ENCODE peak calls at places on chromosomes 4 and X, in seven cellular contexts. E, H, M, Y, Z, F and G are unnamed samples.

GRCh38 chrX:41723821-41724220 is at the start of gene GPR82:
- DNase-seq in Y (no peak), Z (no peak), E (no peak), M (no peak), F (no peak), H (no peak), G (no peak)

GRCh38 chr4:3226944-3227343 is 22.0 kb upstream of the MSANTD1 start:
- DNase-seq in E (no peak), Z (no peak), F (no peak), Y (no peak), H (no peak), M (no peak), G (no peak)

GRCh38 chrX:15233416-15234015 is 36.4 kb downstream of the ASB9 start:
- DNase-seq in H (no peak), E (no peak), Y (no peak), Z (no peak), M (no peak), F (no peak), G (no peak)

GRCh38 chrX:68121835-68122234 is 311.5 kb downstream of the OPHN1 start:
- DNase-seq in F (no peak), H (no peak), Y (no peak), E (no peak), M (no peak), Z (no peak), G (no peak)

GRCh38 chrX:82031250-82031649 is 829.3 kb downstream of the SH3BGRL start:
- DNase-seq in F (no peak), Z (no peak), M (no peak), H (no peak), Y (no peak), E (no peak), G (no peak)

GRCh38 chr4:991451-992296 is 1.5 kb downstream of the SLC26A1 start:
- DNase-seq in M (no peak), Y (no peak), H (no peak), F (no peak), Z (no peak), E (no peak), G (no peak)

GRCh38 chrX:112259375-112259774 is 176.8 kb upstream of the TRPC5 start:
- DNase-seq in M (no peak), Y (no peak), H (no peak), Z (no peak), E (no peak), F (no peak), G (no peak)

GRCh38 chr4:123986268-123986798 is 589.7 kb downstream of the SPRY1 start:
- DNase-seq in M (no peak), Y (no peak), F (no peak), Z (no peak), E (no peak), H (no peak), G (no peak)

GRCh38 chr4:54958236-54958635 is 167.2 kb downstream of the KDR start:
- DNase-seq in Z (no peak), M (no peak), F (no peak), H (no peak), E (no peak), Y (no peak), G (no peak)

GRCh38 chr4:5051692-5052423 is 578 bp downstream of the STK32B start:
- DNase-seq in M (no peak), H (no peak), F (peak; percentile 83), E (no peak), Z (no peak), Y (no peak), G (no peak)

GRCh38 chrX:11351375-11352295 is 58.4 kb downstream of the AMELX start:
- DNase-seq in M (no peak), F (no peak), Z (no peak), Y (no peak), E (no peak), H (no peak), G (no peak)

DNA sequence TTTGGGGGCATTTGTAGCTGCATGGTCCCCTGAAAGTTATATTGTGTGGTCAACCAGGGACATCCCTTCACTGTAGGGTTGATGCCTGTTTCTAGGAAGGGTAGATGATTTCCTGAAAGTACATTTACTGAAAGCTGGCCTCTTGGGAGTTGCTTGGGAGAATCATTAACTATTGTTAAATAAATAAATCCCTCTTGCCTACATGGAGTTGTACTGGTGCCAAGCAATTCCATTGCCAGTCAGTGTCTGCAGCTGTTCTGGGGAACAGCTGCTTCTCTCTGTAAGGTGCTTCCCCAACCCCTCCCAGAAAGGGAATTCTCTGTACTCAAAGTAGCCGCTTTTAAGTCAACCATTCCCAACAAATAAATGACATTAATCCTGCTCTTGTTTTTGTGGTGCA is 51.1 kb downstream of the C4orf51 start:
- DNase-seq in F (no peak), E (no peak), H (no peak), M (no peak), Z (no peak), Y (peak; percentile 77), G (no peak)
- TF ChIP-seq TAF1 in F (no peak), E (no peak), H (no peak), M (no peak), Z (no peak), Y (no peak), G (no peak)

DNA sequence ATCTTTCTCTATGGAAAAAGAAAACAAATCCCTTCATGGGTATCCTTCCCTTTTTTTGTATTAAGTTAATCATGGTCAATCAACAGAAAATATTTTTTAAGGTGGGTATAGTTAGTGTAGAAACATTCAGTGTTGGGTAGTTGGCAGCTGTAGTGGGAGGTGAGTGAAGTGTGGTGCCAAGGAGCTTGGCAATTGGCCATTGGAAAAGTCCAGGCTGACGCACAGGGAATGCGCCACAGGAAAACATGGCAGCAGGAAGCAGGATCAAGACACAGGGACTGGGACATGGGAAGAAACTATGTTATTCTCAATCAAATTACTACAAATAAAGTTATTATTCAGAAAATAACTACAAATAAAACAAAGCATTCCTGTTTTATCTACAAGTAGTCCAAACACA is 20.0 kb downstream of the PALLD start:
- DNase-seq in Y (no peak), E (no peak), H (no peak), Z (no peak), F (no peak), M (no peak), G (no peak)
- TF ChIP-seq TAF1 in Y (no peak), E (no peak), H (no peak), Z (no peak), F (no peak), M (no peak), G (no peak)

GRCh38 chr4:89136525-89136924 is 25.2 kb downstream of the TIGD2 start:
- DNase-seq in H (no peak), M (no peak), E (no peak), F (no peak), Y (no peak), Z (no peak), G (no peak)
- TF ChIP-seq TAF1 in H (no peak), M (no peak), E (no peak), F (no peak), Y (no peak), Z (no peak), G (no peak)

GRCh38 chrX:153784325-153784967 is 3.6 kb downstream of the SRPK3 start:
- DNase-seq in Y (no peak), F (no peak), Z (no peak), H (no peak), M (no peak), E (no peak), G (no peak)

GRCh38 chrX:153782324-153782723 is 1.5 kb downstream of the SRPK3 start:
- DNase-seq in M (peak; percentile 20), F (no peak), E (no peak), Z (no peak), H (no peak), Y (no peak), G (no peak)

GRCh38 chrX:153783378-153784013 is 2.7 kb downstream of the SRPK3 start:
- DNase-seq in Y (no peak), F (no peak), E (peak; percentile 73), Z (no peak), M (no peak), H (no peak), G (no peak)

GRCh38 chrX:153781428-153782047 is 697 bp downstream of the SRPK3 start:
- DNase-seq in M (no peak), Y (no peak), F (no peak), E (no peak), H (no peak), Z (no peak), G (no peak)

GRCh38 chrX:153782871-153783270 is 2.0 kb downstream of the SRPK3 start:
- DNase-seq in F (no peak), Z (no peak), E (no peak), H (no peak), Y (no peak), M (no peak), G (no peak)
- TF ChIP-seq TAF1 in F (no peak), Z (no peak), E (no peak), H (no peak), Y (no peak), M (no peak), G (no peak)

DNA sequence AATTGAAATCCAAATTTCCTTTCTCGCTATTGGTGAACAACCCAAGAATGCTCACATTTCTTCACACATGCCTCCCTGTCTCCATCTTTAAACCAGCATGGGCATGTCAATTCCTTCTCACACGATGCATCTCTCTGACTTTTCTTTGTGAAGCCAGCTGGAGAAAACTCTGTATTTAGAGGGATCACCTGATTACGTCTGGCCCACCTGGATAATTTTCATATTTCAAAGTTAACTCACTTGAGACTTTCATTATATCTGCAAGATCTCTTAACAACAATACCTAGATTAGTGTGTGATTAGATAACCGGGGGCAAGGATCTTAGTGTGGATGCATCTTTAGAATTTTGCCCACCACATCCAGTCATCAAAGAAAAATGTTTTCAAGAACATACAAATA is 164.0 kb downstream of the TMEM47 start:
- DNase-seq in Z (no peak), M (no peak), Y (no peak), H (no peak), E (no peak), F (no peak), G (no peak)
- TF ChIP-seq TAF1 in Z (no peak), M (no peak), Y (no peak), H (no peak), E (no peak), F (no peak), G (no peak)

GRCh38 chrX:153381684-153382532 is 19.2 kb downstream of the PNMA6E start:
- DNase-seq in F (no peak), Y (peak; percentile 59), M (peak; percentile 62), H (no peak), E (peak; percentile 84), Z (no peak), G (no peak)
- TF ChIP-seq TAF1 in F (no peak), Y (no peak), M (no peak), H (no peak), E (no peak), Z (no peak), G (no peak)